ENCODE peak calls at places on chromosome 6, in six cellular contexts. V, T, L, F, E and M are unnamed samples.

GRCh38 chr6:14232889-14233288 is 115.3 kb downstream of the CD83 start:
- DNase-seq in V (no peak), F (no peak), L (no peak), E (no peak), T (no peak), M (no peak)

GRCh38 chr6:30626484-30627366 is at the start of gene ATAT1:
- DNase-seq in F (peak), V (peak), E (peak), L (peak), T (peak), M (peak)

GRCh38 chr6:143196525-143197225 is 136.0 kb downstream of the AIG1 start:
- DNase-seq in L (peak), T (no peak), V (no peak), F (peak), E (peak), M (no peak)

GRCh38 chr6:35911871-35912653 is 8.8 kb downstream of the SRPK1 start:
- DNase-seq in L (peak), V (no peak), T (no peak), F (peak), E (no peak), M (no peak)

GRCh38 chr6:158818008-158818579 is 1.1 kb downstream of the EZR start:
- DNase-seq in T (peak), V (peak), L (peak), E (peak), F (peak), M (peak)

GRCh38 chr6:162713926-162714759 is 13.4 kb downstream of the PRKN start:
- DNase-seq in E (peak), V (no peak), L (no peak), F (no peak), T (no peak), M (no peak)

GRCh38 chr6:24844903-24845302 is 46.2 kb upstream of the ARMH2 start:
- DNase-seq in V (no peak), T (no peak), E (no peak), L (no peak), F (no peak), M (no peak)

GRCh38 chr6:4872841-4873240 is 96.6 kb downstream of the CDYL start:
- DNase-seq in F (no peak), L (peak), T (no peak), V (no peak), E (no peak), M (no peak)

GRCh38 chr6:3016473-3017280 is 17.0 kb downstream of the NQO2 start:
- DNase-seq in T (no peak), F (no peak), E (no peak), L (no peak), V (no peak), M (no peak)

GRCh38 chr6:163814494-163815364 is 400.2 kb downstream of the QKI start:
- DNase-seq in T (no peak), E (no peak), F (no peak), V (peak), L (peak), M (no peak)

GRCh38 chr6:19869464-19869863 is 32.3 kb downstream of the ID4 start:
- DNase-seq in E (no peak), L (no peak), F (no peak), T (no peak), V (no peak), M (no peak)

GRCh38 chr6:169158182-169158573 is 95.5 kb downstream of the THBS2 start:
- DNase-seq in F (no peak), V (no peak), E (peak), L (peak), T (no peak), M (no peak)

GRCh38 chr6:25699649-25700048 is 47.6 kb downstream of the SCGN start:
- DNase-seq in T (no peak), V (no peak), E (no peak), L (no peak), F (no peak), M (no peak)

GRCh38 chr6:135334169-135334568 is 153.1 kb downstream of the MYB start:
- DNase-seq in E (no peak), V (no peak), L (peak), F (peak), T (no peak), M (no peak)

GRCh38 chr6:124008689-124009371 is 205.2 kb downstream of the NKAIN2 start:
- DNase-seq in L (no peak), T (no peak), E (no peak), F (no peak), V (no peak), M (no peak)

GRCh38 chr6:124881898-124882579 is 80.2 kb upstream of the RNF217 start:
- DNase-seq in L (peak), V (peak), F (peak), T (no peak), E (peak), M (no peak)

GRCh38 chr6:37860226-37860839 is 40.8 kb downstream of the ZFAND3 start:
- DNase-seq in E (no peak), F (peak), V (no peak), T (no peak), L (peak), M (peak)

GRCh38 chr6:110822248-110822647 is 7.0 kb upstream of the CDK19 start:
- DNase-seq in V (no peak), T (no peak), L (peak), F (no peak), E (no peak), M (no peak)

GRCh38 chr6:104226798-104227444 is 632.8 kb downstream of the HACE1 start:
- DNase-seq in F (no peak), E (peak), T (no peak), L (no peak), V (no peak), M (no peak)

GRCh38 chr6:11146117-11146826 is 34.7 kb upstream of the ERVFRD-1 start:
- DNase-seq in V (no peak), L (no peak), E (no peak), F (peak), T (no peak), M (no peak)

GRCh38 chr6:7238900-7239589 is 74.0 kb downstream of the SSR1 start:
- DNase-seq in L (peak), T (peak), E (peak), F (peak), V (peak), M (peak)

GRCh38 chr6:133895573-133896343 is 6.8 kb downstream of the TCF21 start:
- DNase-seq in L (peak), V (no peak), E (peak), F (no peak), T (no peak), M (no peak)

GRCh38 chr6:170269873-170270541 is 20.9 kb downstream of the DLL1 start:
- DNase-seq in L (no peak), V (no peak), T (no peak), F (no peak), E (peak), M (no peak)

GRCh38 chr6:11586574-11586973 is 49.0 kb downstream of the TMEM170B start:
- DNase-seq in V (no peak), L (peak), F (peak), T (no peak), E (no peak), M (no peak)